ENCODE peak calls at places on chromosomes 12 and 14, in four cellular contexts. U is Peyer's patch, S is upper lobe of right lung, W is GM23338. Z is an unnamed sample.

GRCh38 chr12:14811486-14811885 is 2.5 kb downstream of the SMCO3 start:
- DNase-seq in U (no peak), S (no peak), W (no peak), Z (no peak)

GRCh38 chr12:106133136-106134087 is 5.3 kb downstream of the NUAK1 start:
- DNase-seq in U (no peak), S (no peak), W (peak), Z (no peak)

GRCh38 chr12:67525500-67525884 is 123.1 kb upstream of the DYRK2 start:
- DNase-seq in U (no peak), S (no peak), W (peak), Z (no peak)

GRCh38 chr14:53032161-53032803 is 81.4 kb upstream of the FERMT2 start:
- DNase-seq in U (no peak), S (no peak), W (no peak), Z (no peak)

GRCh38 chr12:117590999-117591398 is 229.6 kb upstream of the NOS1 start:
- DNase-seq in U (no peak), S (no peak), W (peak), Z (no peak)

GRCh38 chr12:24977060-24977459 is 28.2 kb upstream of the BCAT1 start:
- DNase-seq in U (no peak), S (no peak), W (no peak), Z (no peak)

GRCh38 chr14:86858043-86858442 is 1134.9 kb downstream of the GALC start:
- DNase-seq in U (no peak), S (no peak), W (no peak), Z (no peak)

GRCh38 chr12:106292339-106292738 is 10.2 kb upstream of the TCP11L2 start:
- DNase-seq in U (no peak), S (no peak), W (no peak), Z (no peak)

GRCh38 chr12:79591988-79592387 is 98.8 kb downstream of the PAWR start:
- DNase-seq in U (no peak), S (no peak), W (no peak), Z (no peak)

GRCh38 chr14:43778607-43778955 is 728.5 kb downstream of the FSCB start:
- DNase-seq in U (no peak), S (no peak), W (no peak), Z (no peak)

GRCh38 chr14:43778956-43779639 is 728.0 kb downstream of the FSCB start:
- DNase-seq in U (no peak), S (no peak), W (no peak), Z (no peak)
- H3K4me3 ChIP-seq in U (no peak), S (no peak), W (no peak), Z (no peak)

DNA sequence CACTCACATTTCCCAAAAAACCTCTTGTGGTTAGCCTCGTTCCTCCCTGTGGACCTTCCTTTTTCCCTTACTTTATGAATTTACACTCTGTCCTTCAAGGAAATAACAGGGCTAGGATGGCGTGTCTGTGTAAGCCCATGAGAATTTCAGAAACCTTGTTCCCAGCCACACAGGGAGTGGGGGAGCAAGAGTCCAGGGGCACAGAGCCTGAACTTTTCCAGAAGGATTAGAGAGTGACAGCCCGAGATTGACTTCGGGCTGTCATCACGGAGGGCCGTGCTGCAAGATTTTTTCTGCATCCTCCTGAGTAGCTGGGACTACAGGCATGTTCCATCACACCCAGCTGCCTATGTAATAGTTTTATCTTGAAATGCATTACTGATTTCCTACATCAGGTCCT is 14.4 kb downstream of the EVL start:
- DNase-seq in U (no peak), S (no peak), W (no peak), Z (no peak)
- H3K4me3 ChIP-seq in U (no peak), S (no peak), W (no peak), Z (no peak)

GRCh38 chr12:92146497-92146828 is 817 bp upstream of the BTG1 start:
- DNase-seq in U (no peak), S (no peak), W (no peak), Z (no peak)

GRCh38 chr12:92145481-92145730 is 240 bp downstream of the BTG1 start:
- DNase-seq in U (no peak), S (no peak), W (no peak), Z (no peak)

GRCh38 chr12:92145731-92146496 is at the start of gene BTG1:
- DNase-seq in U (peak), S (peak), W (peak), Z (peak)

GRCh38 chr12:92147491-92147890 is 1.8 kb upstream of the BTG1 start:
- DNase-seq in U (no peak), S (no peak), W (no peak), Z (no peak)

GRCh38 chr12:92146865-92147264 is 1.2 kb upstream of the BTG1 start:
- DNase-seq in U (no peak), S (no peak), W (no peak), Z (no peak)
- H3K4me3 ChIP-seq in U (peak), S (peak), W (peak), Z (peak)

DNA sequence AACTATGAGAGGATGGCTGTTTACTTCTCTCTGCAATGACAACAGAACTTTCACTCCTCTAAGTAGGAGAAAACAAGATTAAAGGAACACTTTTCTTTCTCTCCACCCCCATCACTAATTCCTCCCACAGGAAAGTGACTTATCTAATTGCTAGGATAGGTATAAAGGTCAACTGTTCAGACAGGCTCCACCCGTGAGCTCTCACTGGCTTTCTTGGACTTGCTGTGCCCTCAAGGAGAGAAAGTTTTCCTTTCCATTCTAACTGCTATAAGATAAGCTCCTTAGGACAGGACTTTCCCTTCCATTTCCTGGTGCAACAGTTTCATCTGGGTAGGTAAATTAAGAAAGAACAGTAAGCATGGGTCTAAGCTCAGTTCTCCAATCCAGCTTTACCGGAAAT is 4.8 kb downstream of the SLC41A2 start:
- DNase-seq in U (peak), S (no peak), W (no peak), Z (no peak)
- H3K4me3 ChIP-seq in U (no peak), S (no peak), W (no peak), Z (no peak)

GRCh38 chr12:53748072-53748840 is 3.5 kb downstream of the CISTR start:
- DNase-seq in U (no peak), S (no peak), W (peak), Z (no peak)
- H3K4me3 ChIP-seq in U (no peak), S (no peak), W (peak), Z (no peak)

GRCh38 chr12:40314927-40315326 is 90.1 kb downstream of the LRRK2 start:
- DNase-seq in U (no peak), S (no peak), W (no peak), Z (no peak)
- H3K4me3 ChIP-seq in U (no peak), S (no peak), W (no peak), Z (no peak)

DNA sequence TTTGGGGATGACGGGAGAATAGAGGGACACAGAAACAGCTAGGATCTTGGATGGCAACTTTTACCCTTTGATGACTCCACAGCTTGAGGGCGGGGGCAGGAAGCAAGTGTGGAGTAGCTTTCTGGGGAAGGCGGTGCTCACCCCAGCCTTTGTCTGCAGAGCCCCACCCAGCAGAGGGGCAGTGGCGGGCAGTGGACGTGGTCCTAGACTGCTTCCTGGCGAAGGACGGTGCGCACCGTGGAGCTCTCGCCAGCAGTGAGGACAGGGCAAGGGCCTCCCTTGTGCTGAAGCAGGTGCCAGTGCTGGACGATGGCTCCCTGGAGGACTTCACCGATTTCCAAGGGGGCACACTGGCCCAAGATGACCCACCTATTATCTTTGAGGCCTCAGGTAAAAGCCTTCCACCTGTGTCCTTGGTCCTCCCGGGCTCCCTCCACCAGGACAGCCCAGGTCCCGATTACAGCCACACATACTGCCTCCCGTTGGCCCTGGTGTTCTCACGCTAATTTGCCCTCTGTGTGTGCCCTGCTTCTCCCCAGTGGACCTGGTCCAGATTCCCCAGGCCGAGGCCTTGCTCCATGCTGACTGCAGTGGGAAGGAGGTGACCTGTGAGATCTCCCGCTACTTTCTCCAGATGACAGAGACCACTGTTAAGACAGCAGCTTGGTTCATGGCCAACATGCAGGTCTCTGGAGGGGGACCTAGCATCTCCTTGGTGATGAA is 1.2 kb downstream of the TAPBPL start:
- DNase-seq in U (peak), S (peak), W (no peak), Z (no peak)
- H3K4me3 ChIP-seq in U (peak), S (peak), W (no peak), Z (peak)

GRCh38 chr12:110174373-110174996 is 50.3 kb downstream of the IFT81 start:
- DNase-seq in U (no peak), S (no peak), W (no peak), Z (no peak)

GRCh38 chr12:110176745-110177144 is 52.6 kb downstream of the IFT81 start:
- DNase-seq in U (no peak), S (no peak), W (no peak), Z (no peak)

GRCh38 chr12:110171636-110172035 is 47.5 kb downstream of the IFT81 start:
- DNase-seq in U (no peak), S (no peak), W (no peak), Z (no peak)

GRCh38 chr12:110171186-110171538 is 47.0 kb downstream of the IFT81 start:
- DNase-seq in U (no peak), S (no peak), W (no peak), Z (no peak)

GRCh38 chr12:110175201-110175600 is 51.0 kb downstream of the IFT81 start:
- DNase-seq in U (no peak), S (no peak), W (no peak), Z (no peak)
- H3K4me3 ChIP-seq in U (no peak), S (no peak), W (no peak), Z (no peak)

Z was measured in suprapubic skin.